ENCODE peak calls at places on chromosome 6, in four cellular contexts. M is HepG2, C is GM12878, S is H1. Q is an unnamed sample.

GRCh38 chr6:168641455-168641854 is 200.5 kb downstream of the SMOC2 start:
- DNase-seq in M (no peak), C (no peak), S (no peak), Q (no peak)

GRCh38 chr6:169622618-169623017 is 79.2 kb downstream of the WDR27 start:
- DNase-seq in M (no peak), S (no peak), C (no peak), Q (no peak)

GRCh38 chr6:90233994-90234393 is 62.6 kb downstream of the BACH2 start:
- DNase-seq in M (no peak), S (no peak), C (no peak), Q (no peak)

GRCh38 chr6:13190391-13190790 is 137.9 kb downstream of the TBC1D7 start:
- DNase-seq in C (no peak), S (no peak), M (no peak), Q (no peak)

GRCh38 chr6:170596426-170596825 is 12.0 kb upstream of the PDCD2 start:
- DNase-seq in M (no peak), S (no peak), C (no peak), Q (no peak)

GRCh38 chr6:109766167-109766566 is 75.1 kb downstream of the FIG4 start:
- DNase-seq in S (no peak), M (no peak), C (no peak), Q (no peak)

GRCh38 chr6:11201015-11201414 is 31.5 kb downstream of the NEDD9 start:
- DNase-seq in C (no peak), S (no peak), M (no peak), Q (no peak)

GRCh38 chr6:37809144-37809543 is 10.4 kb upstream of the ZFAND3 start:
- DNase-seq in S (no peak), M (no peak), C (no peak), Q (no peak)

GRCh38 chr6:11209941-11210340 is 22.5 kb downstream of the NEDD9 start:
- DNase-seq in S (no peak), M (no peak), C (no peak), Q (no peak)

GRCh38 chr6:134183844-134184243 is 131.4 kb upstream of the SLC2A12 start:
- DNase-seq in C (no peak), M (no peak), S (no peak), Q (no peak)

GRCh38 chr6:132661906-132662305 is 2.9 kb upstream of the TAAR1 start:
- DNase-seq in S (no peak), M (no peak), C (no peak), Q (no peak)

GRCh38 chr6:71291991-71292390 is 3.4 kb downstream of the OGFRL1 start:
- DNase-seq in M (no peak), C (no peak), S (no peak), Q (no peak)

GRCh38 chr6:29749668-29750067 is 26.4 kb downstream of the HLA-F start:
- DNase-seq in M (no peak), C (no peak), S (no peak), Q (no peak)

GRCh38 chr6:143514996-143515760 is 3.7 kb upstream of the FUCA2 start:
- DNase-seq in M (no peak), C (no peak), S (no peak), Q (no peak)

GRCh38 chr6:36283608-36284007 is 13.7 kb downstream of the PNPLA1 start:
- DNase-seq in C (no peak), S (no peak), M (no peak), Q (no peak)
- TF ChIP-seq USF2 in C (no peak), S (no peak), M (no peak), Q (no peak)

DNA sequence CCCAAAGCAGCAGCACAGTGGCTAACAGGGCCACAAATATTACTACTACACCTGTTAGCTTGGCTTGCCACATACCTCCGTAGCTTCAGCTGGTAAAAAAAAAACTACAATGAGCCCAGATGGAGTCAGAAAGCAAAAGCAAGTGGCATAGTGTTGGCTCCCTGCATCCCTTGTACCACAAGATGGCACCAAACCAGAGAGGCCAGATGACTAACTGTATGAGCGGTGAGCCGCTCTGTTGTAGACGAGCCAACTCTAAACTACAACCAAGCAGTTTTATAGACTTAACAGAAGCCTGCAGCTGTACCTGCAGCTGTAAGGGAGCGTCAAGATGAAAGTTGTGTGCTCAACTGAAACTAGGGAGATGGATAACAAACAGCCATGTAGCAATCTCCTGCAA is 84.5 kb upstream of the MCHR2 start:
- DNase-seq in M (peak; percentile 20), C (no peak), S (peak; percentile 51), Q (no peak)
- TF ChIP-seq CTCF in M (peak; percentile 42), C (peak; percentile 22), S (peak; percentile 70), Q (peak; percentile 35)

GRCh38 chr6:117908246-117909107 is 1.4 kb downstream of the SLC35F1 start:
- DNase-seq in S (no peak), C (no peak), M (no peak), Q (no peak)
- TF ChIP-seq EZH2 in S (peak; percentile 50), C (no peak), M (no peak), Q (no peak)

GRCh38 chr6:163355471-163355991 is 59.0 kb upstream of the QKI start:
- DNase-seq in S (no peak), C (no peak), M (peak; percentile 15), Q (no peak)
- TF ChIP-seq USF2 in S (no peak), C (no peak), M (no peak), Q (no peak)

GRCh38 chr6:87473419-87473903 is 687 bp downstream of the SLC35A1 start:
- DNase-seq in M (peak; percentile 20), C (peak; percentile 12), S (no peak), Q (peak; percentile 14)

DNA sequence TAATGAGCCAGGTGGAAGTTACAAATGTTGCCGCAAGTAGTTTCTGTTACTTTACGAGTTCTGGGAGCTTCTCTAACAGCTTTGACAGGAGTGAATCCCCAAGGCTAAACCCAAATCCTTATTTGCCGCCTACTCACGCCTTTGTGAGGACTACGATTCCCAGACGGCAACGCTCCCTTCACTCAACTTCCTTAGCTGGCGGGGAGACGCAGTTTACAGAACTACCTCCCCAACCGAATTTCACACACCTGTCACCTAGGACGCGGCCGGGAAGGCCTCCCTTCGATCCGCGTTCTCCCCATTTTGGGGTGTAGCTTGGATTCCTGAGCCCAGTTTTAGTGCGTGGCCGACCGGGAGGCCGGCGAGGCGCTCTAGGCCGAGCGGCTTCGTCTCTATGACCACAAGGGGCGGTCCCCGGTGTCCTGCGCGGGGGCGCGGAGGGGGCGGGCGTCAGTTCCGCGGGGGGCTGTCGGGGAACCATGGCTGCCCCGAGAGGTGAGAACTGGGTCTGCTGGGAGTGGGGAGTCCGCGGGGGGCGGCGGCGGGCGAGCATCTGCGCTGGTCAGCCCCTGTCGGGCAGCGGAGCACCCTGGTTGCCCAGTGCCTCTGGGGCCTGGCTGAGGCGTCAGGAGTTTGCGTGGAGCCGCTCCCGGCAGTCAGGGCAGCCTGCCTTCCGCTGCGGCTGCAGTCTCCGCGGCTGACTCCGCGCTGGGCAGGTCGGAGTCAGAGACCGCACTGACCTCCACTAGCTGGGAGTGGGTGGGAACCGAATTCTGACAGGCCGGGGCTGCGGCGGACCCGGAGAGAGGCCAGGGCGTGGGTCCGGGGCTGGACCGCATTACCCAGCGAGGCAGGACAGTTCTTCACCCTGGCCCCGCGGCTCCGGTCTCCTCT is at the start of gene SLC35A1:
- DNase-seq in C (peak; percentile 65), M (peak; percentile 60), S (peak; percentile 91), Q (peak; percentile 90)
- TF ChIP-seq CTCF in C (peak; percentile 6), M (peak; percentile 38), S (no peak), Q (no peak)